ENCODE peak calls at places on chromosomes 4 and X, in nine cellular contexts. One of them, this sample, is unnamed.

GRCh38 chr4:23819041-23819511 is 70.8 kb downstream of the PPARGC1A start:
- DNase-seq in hepatocyte: peak; percentile 11
- DNase-seq in PC-3: no peak
- DNase-seq in GM12878: no peak
- DNase-seq in H9: no peak
- DNase-seq in astrocyte: peak; percentile 53
- DNase-seq in fibroblast of lung: peak; percentile 64
- DNase-seq in HepG2: no peak
- DNase-seq in mesenchymal stem cell: peak; percentile 68
- DNase-seq in this sample: no peak

GRCh38 chrX:154458116-154458953 is at the start of gene PLXNA3:
- DNase-seq in hepatocyte: peak; percentile 74
- DNase-seq in PC-3: peak; percentile 46
- DNase-seq in GM12878: no peak
- DNase-seq in H9: no peak
- DNase-seq in astrocyte: no peak
- DNase-seq in fibroblast of lung: no peak
- DNase-seq in HepG2: no peak
- DNase-seq in mesenchymal stem cell: no peak
- DNase-seq in this sample: peak; percentile 62

GRCh38 chr4:169152899-169153298 is 117.9 kb downstream of the SH3RF1 start:
- DNase-seq in hepatocyte: no peak
- DNase-seq in PC-3: no peak
- DNase-seq in GM12878: no peak
- DNase-seq in H9: no peak
- DNase-seq in astrocyte: no peak
- DNase-seq in fibroblast of lung: no peak
- DNase-seq in HepG2: no peak
- DNase-seq in mesenchymal stem cell: no peak
- DNase-seq in this sample: no peak

GRCh38 chr4:140037353-140038030 is 116.5 kb downstream of the MAML3 start:
- DNase-seq in hepatocyte: peak; percentile 64
- DNase-seq in PC-3: peak; percentile 92
- DNase-seq in GM12878: no peak
- DNase-seq in H9: no peak
- DNase-seq in astrocyte: peak; percentile 97
- DNase-seq in fibroblast of lung: peak; percentile 84
- DNase-seq in HepG2: peak; percentile 77
- DNase-seq in mesenchymal stem cell: peak; percentile 80
- DNase-seq in this sample: no peak

GRCh38 chr4:129682586-129682985 is 586.6 kb downstream of the C4orf33 start:
- DNase-seq in hepatocyte: no peak
- DNase-seq in PC-3: no peak
- DNase-seq in GM12878: no peak
- DNase-seq in H9: no peak
- DNase-seq in astrocyte: no peak
- DNase-seq in fibroblast of lung: no peak
- DNase-seq in HepG2: no peak
- DNase-seq in mesenchymal stem cell: no peak
- DNase-seq in this sample: no peak

GRCh38 chr4:4339504-4340085 is 47.3 kb upstream of the NSG1 start:
- DNase-seq in hepatocyte: peak; percentile 70
- DNase-seq in PC-3: no peak
- DNase-seq in GM12878: no peak
- DNase-seq in H9: no peak
- DNase-seq in astrocyte: no peak
- DNase-seq in fibroblast of lung: no peak
- DNase-seq in HepG2: no peak
- DNase-seq in mesenchymal stem cell: no peak
- DNase-seq in this sample: no peak

GRCh38 chr4:94390804-94391410 is 48.3 kb upstream of the HPGDS start:
- DNase-seq in hepatocyte: peak; percentile 33
- DNase-seq in PC-3: peak; percentile 44
- DNase-seq in GM12878: no peak
- DNase-seq in H9: no peak
- DNase-seq in astrocyte: no peak
- DNase-seq in fibroblast of lung: peak; percentile 19
- DNase-seq in HepG2: peak; percentile 20
- DNase-seq in mesenchymal stem cell: no peak
- DNase-seq in this sample: peak; percentile 27

GRCh38 chr4:165874072-165874798 is 1.2 kb downstream of the TLL1 start:
- DNase-seq in hepatocyte: peak; percentile 8
- DNase-seq in PC-3: peak; percentile 37
- DNase-seq in GM12878: no peak
- DNase-seq in H9: peak; percentile 40
- DNase-seq in astrocyte: no peak
- DNase-seq in fibroblast of lung: no peak
- DNase-seq in HepG2: no peak
- DNase-seq in mesenchymal stem cell: peak; percentile 14
- DNase-seq in this sample: no peak

GRCh38 chrX:67673741-67674274 is 130.0 kb downstream of the AR start:
- DNase-seq in hepatocyte: no peak
- DNase-seq in PC-3: no peak
- DNase-seq in GM12878: no peak
- DNase-seq in H9: no peak
- DNase-seq in astrocyte: no peak
- DNase-seq in fibroblast of lung: no peak
- DNase-seq in HepG2: no peak
- DNase-seq in mesenchymal stem cell: peak; percentile 3
- DNase-seq in this sample: no peak

GRCh38 chrX:71111141-71111843 is at the start of gene IL2RG:
- DNase-seq in hepatocyte: peak; percentile 56
- DNase-seq in PC-3: peak; percentile 7
- DNase-seq in GM12878: peak; percentile 87
- DNase-seq in H9: no peak
- DNase-seq in astrocyte: no peak
- DNase-seq in fibroblast of lung: no peak
- DNase-seq in HepG2: no peak
- DNase-seq in mesenchymal stem cell: no peak
- DNase-seq in this sample: peak; percentile 86

GRCh38 chr4:154586296-154587033 is 4.1 kb downstream of the FGA start:
- DNase-seq in hepatocyte: no peak
- DNase-seq in PC-3: no peak
- DNase-seq in GM12878: no peak
- DNase-seq in H9: no peak
- DNase-seq in astrocyte: no peak
- DNase-seq in fibroblast of lung: no peak
- DNase-seq in HepG2: no peak
- DNase-seq in mesenchymal stem cell: no peak
- DNase-seq in this sample: no peak
- H2AFZ ChIP-seq in hepatocyte: no peak overlapping the region
- H2AFZ ChIP-seq in PC-3: no peak overlapping the region
- H2AFZ ChIP-seq in GM12878: no peak overlapping the region
- H2AFZ ChIP-seq in H9: no peak overlapping the region
- H2AFZ ChIP-seq in astrocyte: no peak overlapping the region
- H2AFZ ChIP-seq in fibroblast of lung: no peak overlapping the region
- H2AFZ ChIP-seq in HepG2: no peak overlapping the region
- H2AFZ ChIP-seq in mesenchymal stem cell: no peak overlapping the region
- H2AFZ ChIP-seq in this sample: no peak overlapping the region

DNA sequence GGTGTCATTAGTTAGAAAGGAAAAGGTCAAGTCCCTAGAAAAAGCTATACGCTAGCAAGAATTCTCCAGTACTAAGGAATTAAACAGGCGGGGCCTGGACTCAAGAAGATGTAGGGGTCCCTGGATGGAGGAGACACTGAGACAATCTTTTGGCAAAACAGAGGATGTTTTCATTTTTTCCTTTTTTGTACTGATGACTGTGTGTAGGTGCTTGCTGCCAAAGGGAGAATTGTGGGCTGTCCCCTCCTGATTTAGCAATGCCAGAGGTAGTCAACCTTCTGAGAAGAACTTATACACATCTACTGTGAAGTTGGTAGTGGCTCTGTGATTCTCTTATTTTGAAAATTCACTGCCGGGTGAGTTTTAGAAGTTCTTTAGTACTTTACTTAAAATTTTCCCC is 391.1 kb downstream of the SPRY1 start:
- DNase-seq in hepatocyte: no peak
- DNase-seq in PC-3: no peak
- DNase-seq in GM12878: no peak
- DNase-seq in H9: no peak
- DNase-seq in astrocyte: no peak
- DNase-seq in fibroblast of lung: no peak
- DNase-seq in HepG2: no peak
- DNase-seq in mesenchymal stem cell: no peak
- DNase-seq in this sample: no peak
- H3K4me1 ChIP-seq in hepatocyte: no peaks in the 10 kb centered on the region
- H3K4me1 ChIP-seq in PC-3: peaks cover 7% of the 10 kb centered on the region
- H3K4me1 ChIP-seq in GM12878: no peaks in the 10 kb centered on the region
- H3K4me1 ChIP-seq in H9: peaks cover 5% of the 10 kb centered on the region
- H3K4me1 ChIP-seq in astrocyte: peaks cover 18% of the 10 kb centered on the region
- H3K4me1 ChIP-seq in fibroblast of lung: peaks cover 32% of the 10 kb centered on the region
- H3K4me1 ChIP-seq in HepG2: no peaks in the 10 kb centered on the region
- H3K4me1 ChIP-seq in mesenchymal stem cell: peaks cover 2% of the 10 kb centered on the region
- H3K4me1 ChIP-seq in this sample: no peaks in the 10 kb centered on the region

GRCh38 chr4:159103406-159104131 is 690 bp downstream of the RAPGEF2 start:
- DNase-seq in hepatocyte: peak; percentile 73
- DNase-seq in PC-3: peak; percentile 22
- DNase-seq in GM12878: no peak
- DNase-seq in H9: peak; percentile 46
- DNase-seq in astrocyte: no peak
- DNase-seq in fibroblast of lung: peak; percentile 45
- DNase-seq in HepG2: no peak
- DNase-seq in mesenchymal stem cell: peak; percentile 59
- DNase-seq in this sample: peak; percentile 37
- H2AFZ ChIP-seq in hepatocyte: peak overlapping the region; percentile 64
- H2AFZ ChIP-seq in PC-3: peak overlapping the region; percentile 76
- H2AFZ ChIP-seq in GM12878: peak overlapping the region; percentile 49
- H2AFZ ChIP-seq in H9: no peak overlapping the region
- H2AFZ ChIP-seq in astrocyte: peak overlapping the region; percentile 18
- H2AFZ ChIP-seq in fibroblast of lung: peak overlapping the region; percentile 69
- H2AFZ ChIP-seq in HepG2: no peak overlapping the region
- H2AFZ ChIP-seq in mesenchymal stem cell: peak overlapping the region; percentile 78
- H2AFZ ChIP-seq in this sample: peak overlapping the region; percentile 77

GRCh38 chrX:138875472-138875871 is 164.0 kb upstream of the FGF13 start:
- DNase-seq in hepatocyte: no peak
- DNase-seq in PC-3: no peak
- DNase-seq in GM12878: no peak
- DNase-seq in H9: no peak
- DNase-seq in astrocyte: no peak
- DNase-seq in fibroblast of lung: no peak
- DNase-seq in HepG2: no peak
- DNase-seq in mesenchymal stem cell: no peak
- DNase-seq in this sample: no peak
- H3K4me1 ChIP-seq in hepatocyte: no peaks in the 10 kb centered on the region
- H3K4me1 ChIP-seq in PC-3: peaks cover 15% of the 10 kb centered on the region
- H3K4me1 ChIP-seq in GM12878: no peaks in the 10 kb centered on the region
- H3K4me1 ChIP-seq in H9: no peaks in the 10 kb centered on the region
- H3K4me1 ChIP-seq in astrocyte: peaks cover 6% of the 10 kb centered on the region
- H3K4me1 ChIP-seq in fibroblast of lung: no peaks in the 10 kb centered on the region
- H3K4me1 ChIP-seq in HepG2: no peaks in the 10 kb centered on the region
- H3K4me1 ChIP-seq in mesenchymal stem cell: no peaks in the 10 kb centered on the region
- H3K4me1 ChIP-seq in this sample: no peaks in the 10 kb centered on the region

GRCh38 chr4:71275570-71275969 is 63.2 kb upstream of the SLC4A4 start:
- DNase-seq in hepatocyte: no peak
- DNase-seq in PC-3: no peak
- DNase-seq in GM12878: no peak
- DNase-seq in H9: no peak
- DNase-seq in astrocyte: no peak
- DNase-seq in fibroblast of lung: no peak
- DNase-seq in HepG2: no peak
- DNase-seq in mesenchymal stem cell: no peak
- DNase-seq in this sample: no peak
- H2AFZ ChIP-seq in hepatocyte: no peak overlapping the region
- H2AFZ ChIP-seq in PC-3: no peak overlapping the region
- H2AFZ ChIP-seq in GM12878: no peak overlapping the region
- H2AFZ ChIP-seq in H9: no peak overlapping the region
- H2AFZ ChIP-seq in astrocyte: no peak overlapping the region
- H2AFZ ChIP-seq in fibroblast of lung: no peak overlapping the region
- H2AFZ ChIP-seq in HepG2: no peak overlapping the region
- H2AFZ ChIP-seq in mesenchymal stem cell: no peak overlapping the region
- H2AFZ ChIP-seq in this sample: no peak overlapping the region

DNA sequence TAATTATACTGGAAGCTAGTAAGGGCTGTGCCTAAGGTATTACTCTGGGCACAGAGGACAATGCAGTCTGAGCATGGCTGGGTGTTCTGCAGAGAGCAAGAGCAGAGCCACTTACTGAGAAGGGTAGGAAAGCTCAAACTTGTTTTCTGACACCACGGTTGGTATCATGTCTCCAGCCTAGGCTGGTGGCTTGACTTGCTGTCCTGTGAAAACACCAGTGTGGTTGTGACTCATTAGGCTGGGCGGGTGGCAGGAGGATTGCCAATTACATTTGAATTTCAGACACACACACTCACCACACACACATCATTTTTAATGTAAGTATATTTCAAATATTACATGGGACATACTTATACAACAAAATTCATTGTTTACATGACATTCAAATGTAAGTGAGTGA is 19.7 kb upstream of the MTM1 start:
- DNase-seq in hepatocyte: no peak
- DNase-seq in PC-3: peak; percentile 66
- DNase-seq in GM12878: no peak
- DNase-seq in H9: no peak
- DNase-seq in astrocyte: peak; percentile 36
- DNase-seq in fibroblast of lung: peak; percentile 34
- DNase-seq in HepG2: no peak
- DNase-seq in mesenchymal stem cell: no peak
- DNase-seq in this sample: no peak
- H3K4me1 ChIP-seq in hepatocyte: no peaks in the 10 kb centered on the region
- H3K4me1 ChIP-seq in PC-3: peaks cover 12% of the 10 kb centered on the region
- H3K4me1 ChIP-seq in GM12878: peaks cover 7% of the 10 kb centered on the region
- H3K4me1 ChIP-seq in H9: peaks cover 2% of the 10 kb centered on the region
- H3K4me1 ChIP-seq in astrocyte: peaks cover 18% of the 10 kb centered on the region
- H3K4me1 ChIP-seq in fibroblast of lung: peaks cover 3% of the 10 kb centered on the region
- H3K4me1 ChIP-seq in HepG2: peaks cover 71% of the 10 kb centered on the region
- H3K4me1 ChIP-seq in mesenchymal stem cell: peaks cover 14% of the 10 kb centered on the region
- H3K4me1 ChIP-seq in this sample: peaks cover 37% of the 10 kb centered on the region

GRCh38 chr4:110527156-110527555 is 51.2 kb downstream of the ENPEP start:
- DNase-seq in hepatocyte: no peak
- DNase-seq in PC-3: no peak
- DNase-seq in GM12878: no peak
- DNase-seq in H9: no peak
- DNase-seq in astrocyte: no peak
- DNase-seq in fibroblast of lung: no peak
- DNase-seq in HepG2: no peak
- DNase-seq in mesenchymal stem cell: no peak
- DNase-seq in this sample: peak; percentile 90
- H2AFZ ChIP-seq in hepatocyte: no peak overlapping the region
- H2AFZ ChIP-seq in PC-3: no peak overlapping the region
- H2AFZ ChIP-seq in GM12878: no peak overlapping the region
- H2AFZ ChIP-seq in H9: no peak overlapping the region
- H2AFZ ChIP-seq in astrocyte: no peak overlapping the region
- H2AFZ ChIP-seq in fibroblast of lung: no peak overlapping the region
- H2AFZ ChIP-seq in HepG2: no peak overlapping the region
- H2AFZ ChIP-seq in mesenchymal stem cell: no peak overlapping the region
- H2AFZ ChIP-seq in this sample: no peak overlapping the region

DNA sequence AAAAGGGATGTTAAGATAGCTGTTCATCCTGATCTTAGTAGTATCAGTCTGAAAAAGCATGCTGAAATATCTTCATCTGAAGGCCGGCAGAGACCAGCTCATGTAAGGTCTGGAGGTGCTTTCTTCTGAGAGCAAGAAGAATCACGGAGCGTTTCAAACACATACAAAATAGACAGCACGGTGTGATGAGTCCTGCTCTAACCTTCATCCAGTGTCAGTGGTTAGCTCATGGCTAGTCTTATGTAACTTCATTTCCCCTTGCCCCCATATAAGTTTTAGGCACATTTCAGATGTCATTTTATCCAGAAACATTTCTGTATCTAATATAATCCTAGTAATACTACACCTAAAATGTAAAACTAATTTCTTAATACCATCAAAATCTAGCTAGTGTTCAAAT is 27.8 kb downstream of the ADD1 start:
- DNase-seq in hepatocyte: no peak
- DNase-seq in PC-3: no peak
- DNase-seq in GM12878: no peak
- DNase-seq in H9: no peak
- DNase-seq in astrocyte: no peak
- DNase-seq in fibroblast of lung: no peak
- DNase-seq in HepG2: no peak
- DNase-seq in mesenchymal stem cell: no peak
- DNase-seq in this sample: no peak
- H3K4me1 ChIP-seq in hepatocyte: peaks cover 50% of the 10 kb centered on the region
- H3K4me1 ChIP-seq in PC-3: peaks cover 6% of the 10 kb centered on the region
- H3K4me1 ChIP-seq in GM12878: no peaks in the 10 kb centered on the region
- H3K4me1 ChIP-seq in H9: peaks cover 2% of the 10 kb centered on the region
- H3K4me1 ChIP-seq in astrocyte: peaks cover 21% of the 10 kb centered on the region
- H3K4me1 ChIP-seq in fibroblast of lung: peaks cover 13% of the 10 kb centered on the region
- H3K4me1 ChIP-seq in HepG2: peaks cover 79% of the 10 kb centered on the region
- H3K4me1 ChIP-seq in mesenchymal stem cell: peaks cover 21% of the 10 kb centered on the region
- H3K4me1 ChIP-seq in this sample: no peaks in the 10 kb centered on the region